ENCODE peak calls at places on chromosomes 5 and 9, in four cellular contexts. X is nucleus accumbens, B is HTR-8/SVneo, F is AG08395. O is an unnamed sample.

GRCh38 chr9:2623046-2623865 is 1.7 kb downstream of the VLDLR start:
- DNase-seq in X (peak), B (no peak), F (peak), O (no peak)

GRCh38 chr9:109403116-109403515 is 82.3 kb upstream of the EPB41L4B start:
- DNase-seq in X (no peak), B (no peak), F (no peak), O (no peak)

GRCh38 chr9:85208666-85209065 is 533.1 kb downstream of the AGTPBP1 start:
- DNase-seq in X (no peak), B (no peak), F (no peak), O (no peak)

GRCh38 chr5:107519900-107520354 is 150.8 kb downstream of the EFNA5 start:
- DNase-seq in X (no peak), B (no peak), F (peak), O (no peak)

GRCh38 chr9:68949271-68950000 is 64.5 kb downstream of the PRKACG start:
- DNase-seq in X (no peak), B (no peak), F (no peak), O (no peak)

GRCh38 chr5:127723571-127723970 is 20.4 kb downstream of the CCDC192 start:
- DNase-seq in X (no peak), B (peak), F (no peak), O (peak)

GRCh38 chr9:88880194-88880593 is 111.1 kb upstream of the S1PR3 start:
- DNase-seq in X (no peak), B (no peak), F (no peak), O (no peak)

GRCh38 chr9:86700601-86701000 is 246.7 kb downstream of the GAS1 start:
- DNase-seq in X (peak), B (no peak), F (peak), O (no peak)

GRCh38 chr9:113187935-113188595 is 33.0 kb downstream of the FKBP15 start:
- DNase-seq in X (no peak), B (peak), F (peak), O (peak)

GRCh38 chr9:113636165-113636564 is 172.6 kb downstream of the RGS3 start:
- DNase-seq in X (no peak), B (no peak), F (no peak), O (no peak)

GRCh38 chr5:1562599-1562998 is 38.8 kb upstream of the LPCAT1 start:
- DNase-seq in X (no peak), B (no peak), F (no peak), O (no peak)

GRCh38 chr5:26847041-26847736 is 191.2 kb downstream of the CDH9 start:
- DNase-seq in X (no peak), B (no peak), F (no peak), O (no peak)

O was measured in HS-5.